ENCODE peak calls at places on chromosomes 3 and 15, in six cellular contexts. Y, A, U, Z, M and G are unnamed samples.

GRCh38 chr3:68984011-68984410 is 29.5 kb downstream of the EOGT start:
- DNase-seq in Y (no peak), M (no peak), Z (no peak), U (no peak), A (no peak), G (peak; percentile 81)

GRCh38 chr3:192090586-192090985 is 629.6 kb downstream of the PYDC2 start:
- DNase-seq in Z (no peak), U (peak; percentile 41), M (no peak), Y (no peak), A (no peak), G (no peak)

GRCh38 chr15:42138411-42138810 is 18.0 kb downstream of the PLA2G4F start:
- DNase-seq in Y (no peak), M (no peak), A (no peak), U (no peak), Z (no peak), G (no peak)

GRCh38 chr3:55198554-55198953 is 270.7 kb upstream of the LRTM1 start:
- DNase-seq in A (no peak), U (no peak), Y (no peak), Z (peak; percentile 91), M (no peak), G (no peak)

GRCh38 chr3:141353652-141354495 is 14.4 kb upstream of the ZBTB38 start:
- DNase-seq in M (no peak), A (no peak), U (peak; percentile 61), Z (peak; percentile 50), Y (no peak), G (peak; percentile 64)

GRCh38 chr3:150073031-150073430 is 102.3 kb upstream of the PFN2 start:
- DNase-seq in M (no peak), A (no peak), Y (no peak), U (no peak), Z (peak; percentile 57), G (no peak)

GRCh38 chr3:126104742-126105605 is 21.1 kb upstream of the SLC41A3 start:
- DNase-seq in A (peak; percentile 48), Z (no peak), M (no peak), U (no peak), Y (no peak), G (no peak)

GRCh38 chr3:130699765-130700164 is 46.9 kb downstream of the PIK3R4 start:
- DNase-seq in Y (peak; percentile 2), Z (peak; percentile 57), U (peak; percentile 31), M (no peak), A (no peak), G (no peak)

GRCh38 chr3:139204756-139205155 is 139.1 kb upstream of the MRPS22 start:
- DNase-seq in A (no peak), Y (no peak), U (no peak), Z (peak; percentile 52), M (no peak), G (no peak)

GRCh38 chr15:99312228-99312627 is 60.9 kb downstream of the LRRC28 start:
- DNase-seq in U (no peak), Y (no peak), Z (no peak), A (no peak), M (no peak), G (no peak)

GRCh38 chr15:101428758-101429157 is 60.7 kb downstream of the PCSK6 start:
- DNase-seq in Z (no peak), M (no peak), A (no peak), Y (no peak), U (no peak), G (no peak)

GRCh38 chr3:183260167-183260904 is 7.3 kb downstream of the B3GNT5 start:
- DNase-seq in Y (no peak), M (no peak), Z (peak; percentile 20), U (no peak), A (no peak), G (no peak)

GRCh38 chr3:19149388-19149787 is 1.1 kb downstream of the KCNH8 start:
- DNase-seq in A (no peak), U (peak; percentile 73), Y (peak; percentile 82), M (no peak), Z (peak; percentile 25), G (no peak)

GRCh38 chr3:117355566-117355965 is 646.0 kb downstream of the TUSC7 start:
- DNase-seq in Z (peak; percentile 34), A (no peak), Y (peak; percentile 50), U (peak; percentile 71), M (no peak), G (peak; percentile 26)

GRCh38 chr3:14453841-14454630 is 51.6 kb downstream of the SLC6A6 start:
- DNase-seq in A (no peak), M (no peak), Z (no peak), U (no peak), Y (peak; percentile 26), G (no peak)

GRCh38 chr3:14451844-14452533 is 49.6 kb downstream of the SLC6A6 start:
- DNase-seq in A (peak; percentile 91), Y (no peak), M (peak; percentile 76), Z (peak; percentile 95), U (no peak), G (no peak)

GRCh38 chr3:14453368-14453710 is 50.9 kb downstream of the SLC6A6 start:
- DNase-seq in A (no peak), Y (no peak), Z (no peak), M (no peak), U (no peak), G (no peak)

GRCh38 chr3:14450922-14451606 is 48.7 kb downstream of the SLC6A6 start:
- DNase-seq in A (no peak), Z (no peak), M (no peak), U (no peak), Y (no peak), G (no peak)

GRCh38 chr3:14452676-14453367 is 50.4 kb downstream of the SLC6A6 start:
- DNase-seq in A (peak; percentile 95), Z (peak; percentile 98), U (no peak), Y (no peak), M (peak; percentile 96), G (no peak)
- TF ChIP-seq CTCF in A (peak; percentile 20), Z (peak; percentile 8), U (no peak), Y (peak; percentile 12), M (peak; percentile 48), G (no peak)

DNA sequence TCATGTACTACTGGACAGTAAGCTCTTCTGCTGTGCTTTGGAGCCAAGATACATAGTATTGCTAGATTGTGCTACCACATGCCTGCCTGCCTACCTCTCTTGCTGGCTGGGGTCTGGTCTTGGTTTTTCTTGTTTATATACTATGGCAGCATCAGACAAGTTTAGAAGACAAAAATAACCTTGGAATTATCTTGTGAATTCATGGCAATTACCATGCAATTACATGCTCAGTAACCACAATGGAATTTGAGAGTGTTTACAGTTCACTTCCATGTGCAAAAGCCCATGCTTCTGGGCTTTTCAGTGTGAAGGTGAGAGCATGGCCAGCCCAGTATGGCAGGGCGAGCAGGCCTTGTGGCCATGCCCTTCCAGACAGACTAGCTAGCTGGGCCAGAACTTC is 48.0 kb upstream of the C15orf61 start:
- DNase-seq in A (no peak), Z (peak; percentile 40), Y (no peak), U (no peak), M (no peak), G (no peak)
- H3K4me3 ChIP-seq in A (no peak overlapping the region), Z (no peak overlapping the region), Y (no peak overlapping the region), U (no peak overlapping the region), M (no peak overlapping the region), G (no peak overlapping the region)

DNA sequence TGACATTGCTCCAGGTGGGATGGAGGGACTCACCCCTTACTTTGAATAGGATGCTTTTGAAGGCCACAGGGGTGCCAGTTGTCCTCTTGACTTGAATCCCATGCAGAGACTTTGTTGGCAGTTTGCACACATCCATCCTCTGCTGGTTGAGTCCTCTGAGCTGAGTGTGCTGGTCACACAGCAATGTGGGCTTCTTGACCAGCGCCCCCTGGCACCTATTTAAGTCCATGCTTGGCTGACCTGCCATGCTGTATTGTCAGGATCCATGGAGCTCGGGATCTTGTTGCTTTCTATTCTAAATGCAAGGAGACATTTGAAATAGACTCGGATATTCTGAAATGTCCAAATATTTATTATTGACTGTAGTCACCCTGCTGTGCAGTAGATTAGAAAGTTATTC is 19.8 kb downstream of the RAB7A start:
- DNase-seq in M (no peak), Y (no peak), A (no peak), U (no peak), Z (no peak), G (no peak)
- TF ChIP-seq CTCF in M (no peak), Y (no peak), A (no peak), U (peak; percentile 7), Z (no peak), G (peak; percentile 21)

GRCh38 chr3:152263711-152264110 is 5.0 kb upstream of the MBNL1 start:
- DNase-seq in Y (no peak), Z (no peak), A (no peak), U (no peak), M (no peak), G (no peak)
- H3K4me3 ChIP-seq in Y (no peak overlapping the region), Z (no peak overlapping the region), A (no peak overlapping the region), U (no peak overlapping the region), M (no peak overlapping the region), G (no peak overlapping the region)

DNA sequence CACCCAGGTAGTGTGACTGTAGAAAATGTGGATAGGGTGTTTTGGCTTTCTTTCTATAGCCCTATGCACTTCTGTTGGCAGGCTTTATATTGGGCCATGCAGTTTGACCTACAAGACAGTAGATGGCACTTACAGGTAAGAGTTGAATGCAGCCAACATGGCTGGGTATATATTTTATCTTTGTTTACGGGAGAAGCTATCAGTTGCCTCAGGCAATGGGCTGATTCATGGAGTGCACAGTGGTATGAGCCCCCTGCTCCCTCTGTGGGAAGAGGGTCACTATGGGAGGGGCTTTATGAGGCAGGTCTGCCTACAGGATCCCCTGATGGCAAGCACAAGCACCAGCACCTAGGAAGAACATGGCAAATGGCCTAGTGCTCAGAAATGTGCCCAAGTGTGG is 301.2 kb upstream of the CDIN1 start:
- DNase-seq in Z (peak; percentile 19), Y (no peak), M (no peak), U (peak; percentile 13), A (no peak), G (peak; percentile 6)
- TF ChIP-seq CTCF in Z (no peak), Y (peak; percentile 22), M (no peak), U (peak; percentile 25), A (no peak), G (peak; percentile 32)

GRCh38 chr15:90953947-90954711 is 555 bp upstream of the RCCD1 start:
- DNase-seq in Z (peak; percentile 23), U (peak; percentile 45), Y (no peak), A (no peak), M (no peak), G (no peak)
- H3K4me3 ChIP-seq in Z (peak overlapping the region; percentile 20), U (peak overlapping the region; percentile 56), Y (peak overlapping the region; percentile 60), A (peak overlapping the region; percentile 89), M (no peak overlapping the region), G (no peak overlapping the region)